ENCODE peak calls at places on chromosomes 6 and 20, in seven cellular contexts. One of them, this sample, is unnamed.
A peak's percentile ranks its signal among the peaks of the same experiment; 100 is the strongest.

GRCh38 chr6:2793491-2794151 is 28.4 kb downstream of the WRNIP1 start:
- DNase-seq in NCI-H2171 treated with DMSO at 0.1 percent for 48 hours: peak; percentile 29
- DNase-seq in mesendoderm: no peak
- DNase-seq in body of pancreas: peak; percentile 49
- DNase-seq in fibroblast of pulmonary artery: no peak
- DNase-seq in nucleus accumbens: no peak
- DNase-seq in sigmoid colon: peak; percentile 65
- DNase-seq in this sample: no peak

GRCh38 chr6:2839195-2839981 is 2.3 kb downstream of the SERPINB1 start:
- DNase-seq in NCI-H2171 treated with DMSO at 0.1 percent for 48 hours: no peak
- DNase-seq in sigmoid colon: no peak
- DNase-seq in nucleus accumbens: no peak
- DNase-seq in body of pancreas: peak; percentile 60
- DNase-seq in mesendoderm: no peak
- DNase-seq in fibroblast of pulmonary artery: peak; percentile 65
- DNase-seq in this sample: no peak

GRCh38 chr6:11994875-11995461 is 17.1 kb upstream of the HIVEP1 start:
- DNase-seq in fibroblast of pulmonary artery: no peak
- DNase-seq in nucleus accumbens: no peak
- DNase-seq in body of pancreas: no peak
- DNase-seq in sigmoid colon: no peak
- DNase-seq in mesendoderm: no peak
- DNase-seq in NCI-H2171 treated with DMSO at 0.1 percent for 48 hours: no peak
- DNase-seq in this sample: no peak

GRCh38 chr6:18897350-18897749 is 510.2 kb downstream of the RNF144B start:
- DNase-seq in NCI-H2171 treated with DMSO at 0.1 percent for 48 hours: no peak
- DNase-seq in mesendoderm: peak; percentile 78
- DNase-seq in sigmoid colon: no peak
- DNase-seq in body of pancreas: no peak
- DNase-seq in fibroblast of pulmonary artery: no peak
- DNase-seq in nucleus accumbens: no peak
- DNase-seq in this sample: peak; percentile 9

GRCh38 chr6:125984311-125984710 is 2.0 kb upstream of the TRMT11 start:
- DNase-seq in mesendoderm: no peak
- DNase-seq in fibroblast of pulmonary artery: peak; percentile 41
- DNase-seq in NCI-H2171 treated with DMSO at 0.1 percent for 48 hours: peak; percentile 28
- DNase-seq in body of pancreas: no peak
- DNase-seq in sigmoid colon: no peak
- DNase-seq in nucleus accumbens: no peak
- DNase-seq in this sample: no peak

GRCh38 chr6:34595332-34596090 is 39.4 kb upstream of the SPDEF start:
- DNase-seq in sigmoid colon: no peak
- DNase-seq in nucleus accumbens: no peak
- DNase-seq in NCI-H2171 treated with DMSO at 0.1 percent for 48 hours: no peak
- DNase-seq in fibroblast of pulmonary artery: peak; percentile 63
- DNase-seq in body of pancreas: no peak
- DNase-seq in mesendoderm: no peak
- DNase-seq in this sample: no peak

GRCh38 chr6:39083111-39083702 is 31.8 kb downstream of the SAYSD1 start:
- DNase-seq in sigmoid colon: no peak
- DNase-seq in body of pancreas: peak; percentile 35
- DNase-seq in NCI-H2171 treated with DMSO at 0.1 percent for 48 hours: peak; percentile 4
- DNase-seq in nucleus accumbens: no peak
- DNase-seq in mesendoderm: no peak
- DNase-seq in fibroblast of pulmonary artery: no peak
- DNase-seq in this sample: no peak

GRCh38 chr6:43285415-43285814 is 12.6 kb upstream of the SLC22A7 start:
- DNase-seq in mesendoderm: no peak
- DNase-seq in nucleus accumbens: no peak
- DNase-seq in NCI-H2171 treated with DMSO at 0.1 percent for 48 hours: no peak
- DNase-seq in sigmoid colon: no peak
- DNase-seq in fibroblast of pulmonary artery: no peak
- DNase-seq in body of pancreas: no peak
- DNase-seq in this sample: no peak

GRCh38 chr6:89909991-89910390 is 15.7 kb downstream of the GJA10 start:
- DNase-seq in nucleus accumbens: no peak
- DNase-seq in body of pancreas: no peak
- DNase-seq in mesendoderm: no peak
- DNase-seq in sigmoid colon: no peak
- DNase-seq in fibroblast of pulmonary artery: no peak
- DNase-seq in NCI-H2171 treated with DMSO at 0.1 percent for 48 hours: no peak
- DNase-seq in this sample: no peak

GRCh38 chr6:98574991-98575390 is 259.4 kb upstream of the POU3F2 start:
- DNase-seq in nucleus accumbens: peak; percentile 74
- DNase-seq in body of pancreas: no peak
- DNase-seq in sigmoid colon: no peak
- DNase-seq in fibroblast of pulmonary artery: no peak
- DNase-seq in NCI-H2171 treated with DMSO at 0.1 percent for 48 hours: no peak
- DNase-seq in mesendoderm: no peak
- DNase-seq in this sample: no peak

GRCh38 chr6:13359287-13359686 is 30.9 kb upstream of the TBC1D7 start:
- DNase-seq in nucleus accumbens: no peak
- DNase-seq in sigmoid colon: no peak
- DNase-seq in body of pancreas: no peak
- DNase-seq in mesendoderm: no peak
- DNase-seq in fibroblast of pulmonary artery: no peak
- DNase-seq in NCI-H2171 treated with DMSO at 0.1 percent for 48 hours: no peak
- DNase-seq in this sample: no peak

GRCh38 chr20:14953736-14954135 is 616.3 kb upstream of the FLRT3 start:
- DNase-seq in nucleus accumbens: no peak
- DNase-seq in NCI-H2171 treated with DMSO at 0.1 percent for 48 hours: no peak
- DNase-seq in mesendoderm: no peak
- DNase-seq in sigmoid colon: no peak
- DNase-seq in body of pancreas: no peak
- DNase-seq in fibroblast of pulmonary artery: no peak
- DNase-seq in this sample: no peak

GRCh38 chr20:21936720-21937380 is 231.4 kb downstream of the PAX1 start:
- DNase-seq in NCI-H2171 treated with DMSO at 0.1 percent for 48 hours: no peak
- DNase-seq in sigmoid colon: no peak
- DNase-seq in mesendoderm: peak; percentile 41
- DNase-seq in nucleus accumbens: no peak
- DNase-seq in fibroblast of pulmonary artery: no peak
- DNase-seq in body of pancreas: no peak
- DNase-seq in this sample: no peak

GRCh38 chr6:123091091-123091895 is 95.3 kb downstream of the CLVS2 start:
- DNase-seq in mesendoderm: no peak
- DNase-seq in body of pancreas: peak; percentile 4
- DNase-seq in NCI-H2171 treated with DMSO at 0.1 percent for 48 hours: no peak
- DNase-seq in fibroblast of pulmonary artery: peak; percentile 76
- DNase-seq in sigmoid colon: no peak
- DNase-seq in nucleus accumbens: no peak
- DNase-seq in this sample: no peak

GRCh38 chr6:123803456-123803861 is 206 bp upstream of the NKAIN2 start:
- DNase-seq in mesendoderm: no peak
- DNase-seq in body of pancreas: no peak
- DNase-seq in nucleus accumbens: no peak
- DNase-seq in fibroblast of pulmonary artery: no peak
- DNase-seq in NCI-H2171 treated with DMSO at 0.1 percent for 48 hours: no peak
- DNase-seq in sigmoid colon: no peak
- DNase-seq in this sample: no peak

GRCh38 chr6:42735976-42736375 is 9.9 kb downstream of the TBCC start:
- DNase-seq in nucleus accumbens: no peak
- DNase-seq in mesendoderm: no peak
- DNase-seq in sigmoid colon: no peak
- DNase-seq in fibroblast of pulmonary artery: no peak
- DNase-seq in NCI-H2171 treated with DMSO at 0.1 percent for 48 hours: no peak
- DNase-seq in body of pancreas: no peak
- DNase-seq in this sample: peak; percentile 76

GRCh38 chr6:132131777-132132176 is 180.6 kb upstream of the CCN2 start:
- DNase-seq in sigmoid colon: no peak
- DNase-seq in NCI-H2171 treated with DMSO at 0.1 percent for 48 hours: peak; percentile 45
- DNase-seq in mesendoderm: peak; percentile 65
- DNase-seq in body of pancreas: peak; percentile 38
- DNase-seq in nucleus accumbens: no peak
- DNase-seq in fibroblast of pulmonary artery: peak; percentile 99
- DNase-seq in this sample: peak; percentile 11

GRCh38 chr20:16280219-16280618 is 293.0 kb downstream of the KIF16B start:
- DNase-seq in body of pancreas: no peak
- DNase-seq in fibroblast of pulmonary artery: no peak
- DNase-seq in sigmoid colon: no peak
- DNase-seq in mesendoderm: no peak
- DNase-seq in NCI-H2171 treated with DMSO at 0.1 percent for 48 hours: no peak
- DNase-seq in nucleus accumbens: no peak
- DNase-seq in this sample: no peak

GRCh38 chr6:134170844-134171243 is 118.4 kb upstream of the SLC2A12 start:
- DNase-seq in nucleus accumbens: no peak
- DNase-seq in fibroblast of pulmonary artery: peak; percentile 68
- DNase-seq in NCI-H2171 treated with DMSO at 0.1 percent for 48 hours: no peak
- DNase-seq in sigmoid colon: peak; percentile 70
- DNase-seq in body of pancreas: no peak
- DNase-seq in mesendoderm: no peak
- DNase-seq in this sample: peak; percentile 96

GRCh38 chr6:30981942-30982772 is 1.4 kb upstream of the MUC21 start:
- DNase-seq in fibroblast of pulmonary artery: peak; percentile 79
- DNase-seq in NCI-H2171 treated with DMSO at 0.1 percent for 48 hours: no peak
- DNase-seq in mesendoderm: peak; percentile 87
- DNase-seq in nucleus accumbens: no peak
- DNase-seq in sigmoid colon: no peak
- DNase-seq in body of pancreas: peak; percentile 76
- DNase-seq in this sample: peak; percentile 14

GRCh38 chr6:41028618-41029486 is 10.2 kb downstream of the UNC5CL start:
- DNase-seq in fibroblast of pulmonary artery: no peak
- DNase-seq in nucleus accumbens: no peak
- DNase-seq in NCI-H2171 treated with DMSO at 0.1 percent for 48 hours: no peak
- DNase-seq in sigmoid colon: peak; percentile 46
- DNase-seq in body of pancreas: no peak
- DNase-seq in mesendoderm: peak; percentile 79
- DNase-seq in this sample: no peak

GRCh38 chr20:30921286-30922071 is 336.0 kb upstream of the DEFB115 start:
- DNase-seq in nucleus accumbens: no peak
- DNase-seq in sigmoid colon: no peak
- DNase-seq in fibroblast of pulmonary artery: no peak
- DNase-seq in body of pancreas: no peak
- DNase-seq in mesendoderm: no peak
- DNase-seq in NCI-H2171 treated with DMSO at 0.1 percent for 48 hours: no peak
- DNase-seq in this sample: no peak

GRCh38 chr20:10511166-10511506 is 76.0 kb downstream of the SLX4IP start:
- DNase-seq in mesendoderm: no peak
- DNase-seq in sigmoid colon: no peak
- DNase-seq in NCI-H2171 treated with DMSO at 0.1 percent for 48 hours: peak; percentile 78
- DNase-seq in fibroblast of pulmonary artery: no peak
- DNase-seq in body of pancreas: no peak
- DNase-seq in nucleus accumbens: no peak
- DNase-seq in this sample: peak; percentile 58

GRCh38 chr6:106688177-106688951 is 59.0 kb downstream of the QRSL1 start:
- DNase-seq in mesendoderm: no peak
- DNase-seq in body of pancreas: peak; percentile 36
- DNase-seq in fibroblast of pulmonary artery: no peak
- DNase-seq in sigmoid colon: no peak
- DNase-seq in nucleus accumbens: no peak
- DNase-seq in NCI-H2171 treated with DMSO at 0.1 percent for 48 hours: no peak
- DNase-seq in this sample: no peak

GRCh38 chr6:16670183-16670582 is 91.1 kb downstream of the ATXN1 start:
- DNase-seq in fibroblast of pulmonary artery: no peak
- DNase-seq in mesendoderm: no peak
- DNase-seq in body of pancreas: peak; percentile 27
- DNase-seq in sigmoid colon: no peak
- DNase-seq in nucleus accumbens: no peak
- DNase-seq in NCI-H2171 treated with DMSO at 0.1 percent for 48 hours: no peak
- DNase-seq in this sample: no peak

GRCh38 chr6:27078734-27079357 is 168.7 kb upstream of the PRSS16 start:
- DNase-seq in NCI-H2171 treated with DMSO at 0.1 percent for 48 hours: peak; percentile 66
- DNase-seq in sigmoid colon: no peak
- DNase-seq in mesendoderm: peak; percentile 71
- DNase-seq in fibroblast of pulmonary artery: peak; percentile 81
- DNase-seq in body of pancreas: peak; percentile 65
- DNase-seq in nucleus accumbens: peak; percentile 43
- DNase-seq in this sample: peak; percentile 84

GRCh38 chr6:43878823-43879495 is 108.9 kb downstream of the VEGFA start:
- DNase-seq in NCI-H2171 treated with DMSO at 0.1 percent for 48 hours: peak; percentile 45
- DNase-seq in fibroblast of pulmonary artery: no peak
- DNase-seq in mesendoderm: no peak
- DNase-seq in nucleus accumbens: peak; percentile 77
- DNase-seq in body of pancreas: peak; percentile 30
- DNase-seq in sigmoid colon: no peak
- DNase-seq in this sample: no peak

GRCh38 chr20:46249671-46250070 is 58.6 kb downstream of the CDH22 start:
- DNase-seq in mesendoderm: no peak
- DNase-seq in sigmoid colon: no peak
- DNase-seq in fibroblast of pulmonary artery: no peak
- DNase-seq in nucleus accumbens: no peak
- DNase-seq in NCI-H2171 treated with DMSO at 0.1 percent for 48 hours: no peak
- DNase-seq in body of pancreas: no peak
- DNase-seq in this sample: no peak